ENCODE peak calls at places on chromosomes 1 and 21, in eight cellular contexts. One of them, this sample, is unnamed. For H3K27me3, the result is how much of the 10 kb centered on the place peaks cover.

GRCh38 chr1:221868894-221869293 is 127.0 kb upstream of the DUSP10 start:
- DNase-seq in CD8-positive, alpha-beta T cell: no peak
- DNase-seq in esophagus squamous epithelium: no peak
- DNase-seq in PC-9: peak
- DNase-seq in left ventricle myocardium inferior: no peak
- DNase-seq in neural progenitor cell: no peak
- DNase-seq in A673: no peak
- DNase-seq in pancreas: no peak
- DNase-seq in this sample: peak

GRCh38 chr1:81802601-81803422 is 2.1 kb downstream of the ADGRL2 start:
- DNase-seq in CD8-positive, alpha-beta T cell: no peak
- DNase-seq in esophagus squamous epithelium: no peak
- DNase-seq in PC-9: no peak
- DNase-seq in left ventricle myocardium inferior: peak
- DNase-seq in neural progenitor cell: peak
- DNase-seq in A673: peak
- DNase-seq in pancreas: peak
- DNase-seq in this sample: peak

GRCh38 chr1:198096390-198096789 is 60.4 kb upstream of the NEK7 start:
- DNase-seq in CD8-positive, alpha-beta T cell: no peak
- DNase-seq in esophagus squamous epithelium: no peak
- DNase-seq in PC-9: no peak
- DNase-seq in left ventricle myocardium inferior: no peak
- DNase-seq in neural progenitor cell: peak
- DNase-seq in A673: no peak
- DNase-seq in pancreas: no peak
- DNase-seq in this sample: peak

GRCh38 chr1:151629278-151629677 is 17.4 kb downstream of the SNX27 start:
- DNase-seq in CD8-positive, alpha-beta T cell: no peak
- DNase-seq in esophagus squamous epithelium: no peak
- DNase-seq in PC-9: no peak
- DNase-seq in left ventricle myocardium inferior: no peak
- DNase-seq in neural progenitor cell: no peak
- DNase-seq in A673: no peak
- DNase-seq in pancreas: no peak
- DNase-seq in this sample: no peak

GRCh38 chr1:2406451-2407041 is 5.8 kb downstream of the PEX10 start:
- DNase-seq in CD8-positive, alpha-beta T cell: no peak
- DNase-seq in esophagus squamous epithelium: no peak
- DNase-seq in PC-9: peak
- DNase-seq in left ventricle myocardium inferior: no peak
- DNase-seq in neural progenitor cell: peak
- DNase-seq in A673: no peak
- DNase-seq in pancreas: no peak
- DNase-seq in this sample: no peak

GRCh38 chr1:38045431-38046332 is 911 bp downstream of the POU3F1 start:
- DNase-seq in CD8-positive, alpha-beta T cell: no peak
- DNase-seq in esophagus squamous epithelium: no peak
- DNase-seq in PC-9: no peak
- DNase-seq in left ventricle myocardium inferior: no peak
- DNase-seq in neural progenitor cell: peak
- DNase-seq in A673: peak
- DNase-seq in pancreas: no peak
- DNase-seq in this sample: peak

GRCh38 chr1:19463204-19463803 is 22.0 kb downstream of the CAPZB start:
- DNase-seq in CD8-positive, alpha-beta T cell: peak
- DNase-seq in esophagus squamous epithelium: no peak
- DNase-seq in PC-9: no peak
- DNase-seq in left ventricle myocardium inferior: no peak
- DNase-seq in neural progenitor cell: no peak
- DNase-seq in A673: no peak
- DNase-seq in pancreas: no peak
- DNase-seq in this sample: no peak

GRCh38 chr1:151882466-151882865 is 26.8 kb downstream of the THEM4 start:
- DNase-seq in CD8-positive, alpha-beta T cell: no peak
- DNase-seq in esophagus squamous epithelium: no peak
- DNase-seq in PC-9: no peak
- DNase-seq in left ventricle myocardium inferior: no peak
- DNase-seq in neural progenitor cell: no peak
- DNase-seq in A673: no peak
- DNase-seq in pancreas: no peak
- DNase-seq in this sample: no peak

GRCh38 chr21:43864313-43864805 is 664 bp upstream of the AGPAT3 start:
- DNase-seq in CD8-positive, alpha-beta T cell: peak
- DNase-seq in esophagus squamous epithelium: no peak
- DNase-seq in PC-9: peak
- DNase-seq in left ventricle myocardium inferior: peak
- DNase-seq in neural progenitor cell: peak
- DNase-seq in A673: peak
- DNase-seq in pancreas: peak
- DNase-seq in this sample: peak

GRCh38 chr1:165240486-165240885 is 116.0 kb downstream of the LMX1A start:
- DNase-seq in CD8-positive, alpha-beta T cell: no peak
- DNase-seq in esophagus squamous epithelium: no peak
- DNase-seq in PC-9: no peak
- DNase-seq in left ventricle myocardium inferior: no peak
- DNase-seq in neural progenitor cell: no peak
- DNase-seq in A673: no peak
- DNase-seq in pancreas: no peak
- DNase-seq in this sample: no peak

GRCh38 chr1:165234149-165234548 is 122.4 kb downstream of the LMX1A start:
- DNase-seq in CD8-positive, alpha-beta T cell: no peak
- DNase-seq in esophagus squamous epithelium: no peak
- DNase-seq in PC-9: peak
- DNase-seq in left ventricle myocardium inferior: no peak
- DNase-seq in neural progenitor cell: no peak
- DNase-seq in A673: no peak
- DNase-seq in pancreas: no peak
- DNase-seq in this sample: no peak

GRCh38 chr1:165239873-165240272 is 116.6 kb downstream of the LMX1A start:
- DNase-seq in CD8-positive, alpha-beta T cell: no peak
- DNase-seq in esophagus squamous epithelium: no peak
- DNase-seq in PC-9: no peak
- DNase-seq in left ventricle myocardium inferior: no peak
- DNase-seq in neural progenitor cell: no peak
- DNase-seq in A673: no peak
- DNase-seq in pancreas: no peak
- DNase-seq in this sample: no peak

GRCh38 chr1:165235158-165235776 is 121.2 kb downstream of the LMX1A start:
- DNase-seq in CD8-positive, alpha-beta T cell: no peak
- DNase-seq in esophagus squamous epithelium: no peak
- DNase-seq in PC-9: no peak
- DNase-seq in left ventricle myocardium inferior: no peak
- DNase-seq in neural progenitor cell: peak
- DNase-seq in A673: peak
- DNase-seq in pancreas: peak
- DNase-seq in this sample: no peak

GRCh38 chr1:165235777-165236285 is 120.7 kb downstream of the LMX1A start:
- DNase-seq in CD8-positive, alpha-beta T cell: no peak
- DNase-seq in esophagus squamous epithelium: no peak
- DNase-seq in PC-9: no peak
- DNase-seq in left ventricle myocardium inferior: no peak
- DNase-seq in neural progenitor cell: peak
- DNase-seq in A673: peak
- DNase-seq in pancreas: peak
- DNase-seq in this sample: no peak
- H3K4me3 ChIP-seq in CD8-positive, alpha-beta T cell: no peak
- H3K4me3 ChIP-seq in esophagus squamous epithelium: peak
- H3K4me3 ChIP-seq in PC-9: no peak
- H3K4me3 ChIP-seq in left ventricle myocardium inferior: peak
- H3K4me3 ChIP-seq in neural progenitor cell: peak
- H3K4me3 ChIP-seq in A673: peak
- H3K4me3 ChIP-seq in pancreas: peak
- H3K4me3 ChIP-seq in this sample: no peak

DNA sequence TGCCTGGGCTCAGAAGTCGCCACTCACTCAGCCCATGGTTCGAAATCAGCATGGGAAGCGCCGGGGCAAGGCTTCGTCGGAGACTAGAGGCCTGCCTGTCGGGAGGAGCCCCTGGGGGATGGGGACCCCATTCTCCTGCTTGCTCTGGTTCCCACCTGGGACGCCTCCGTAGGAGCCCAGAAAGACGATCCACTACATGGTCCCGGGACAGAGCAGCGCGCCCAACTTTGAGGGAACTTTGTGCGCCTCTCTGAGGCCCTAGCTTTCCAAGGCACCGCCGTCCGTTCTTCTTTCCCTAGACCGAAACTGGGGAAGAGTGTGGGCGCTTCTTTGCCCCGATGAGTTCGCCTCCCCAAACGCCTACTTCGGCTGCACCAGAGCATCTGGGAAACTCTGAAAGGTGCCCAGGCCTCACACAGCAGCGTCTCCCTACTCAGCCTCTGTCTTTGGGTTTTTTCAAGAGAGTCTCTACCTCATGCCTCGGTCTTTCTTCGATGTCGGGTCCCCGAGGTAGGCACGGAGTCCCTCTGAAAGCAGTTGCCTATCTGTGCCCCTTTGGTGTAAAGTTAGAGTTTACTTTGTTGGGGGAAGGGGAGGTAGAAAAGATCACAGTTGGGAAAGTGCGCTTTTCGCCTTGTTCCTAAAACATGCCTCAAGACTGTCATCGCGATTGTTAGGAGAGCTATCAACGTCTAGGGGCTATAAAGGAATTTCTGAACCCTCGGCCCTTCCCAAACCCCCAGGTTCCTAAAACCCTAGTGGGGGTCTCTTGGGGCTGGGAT is 14.0 kb downstream of the NR5A2 start:
- DNase-seq in CD8-positive, alpha-beta T cell: no peak
- DNase-seq in esophagus squamous epithelium: no peak
- DNase-seq in PC-9: no peak
- DNase-seq in left ventricle myocardium inferior: no peak
- DNase-seq in neural progenitor cell: peak
- DNase-seq in A673: no peak
- DNase-seq in pancreas: no peak
- DNase-seq in this sample: no peak
- H3K27me3 ChIP-seq in CD8-positive, alpha-beta T cell: under half
- H3K27me3 ChIP-seq in esophagus squamous epithelium: under half
- H3K27me3 ChIP-seq in PC-9: under half
- H3K27me3 ChIP-seq in left ventricle myocardium inferior: half or more
- H3K27me3 ChIP-seq in neural progenitor cell: half or more
- H3K27me3 ChIP-seq in A673: half or more
- H3K27me3 ChIP-seq in pancreas: under half
- H3K27me3 ChIP-seq in this sample: half or more

GRCh38 chr1:90356991-90357390 is 360.1 kb downstream of the BARHL2 start:
- DNase-seq in CD8-positive, alpha-beta T cell: no peak
- DNase-seq in esophagus squamous epithelium: no peak
- DNase-seq in PC-9: no peak
- DNase-seq in left ventricle myocardium inferior: no peak
- DNase-seq in neural progenitor cell: no peak
- DNase-seq in A673: no peak
- DNase-seq in pancreas: no peak
- DNase-seq in this sample: no peak

GRCh38 chr1:90359994-90360393 is 357.1 kb downstream of the BARHL2 start:
- DNase-seq in CD8-positive, alpha-beta T cell: no peak
- DNase-seq in esophagus squamous epithelium: no peak
- DNase-seq in PC-9: no peak
- DNase-seq in left ventricle myocardium inferior: no peak
- DNase-seq in neural progenitor cell: no peak
- DNase-seq in A673: no peak
- DNase-seq in pancreas: no peak
- DNase-seq in this sample: no peak

GRCh38 chr1:90358448-90358847 is 358.7 kb downstream of the BARHL2 start:
- DNase-seq in CD8-positive, alpha-beta T cell: no peak
- DNase-seq in esophagus squamous epithelium: no peak
- DNase-seq in PC-9: no peak
- DNase-seq in left ventricle myocardium inferior: no peak
- DNase-seq in neural progenitor cell: no peak
- DNase-seq in A673: no peak
- DNase-seq in pancreas: no peak
- DNase-seq in this sample: no peak

GRCh38 chr1:90356101-90356500 is 361.0 kb downstream of the BARHL2 start:
- DNase-seq in CD8-positive, alpha-beta T cell: no peak
- DNase-seq in esophagus squamous epithelium: no peak
- DNase-seq in PC-9: no peak
- DNase-seq in left ventricle myocardium inferior: no peak
- DNase-seq in neural progenitor cell: no peak
- DNase-seq in A673: no peak
- DNase-seq in pancreas: no peak
- DNase-seq in this sample: no peak

GRCh38 chr1:90357980-90358379 is 359.1 kb downstream of the BARHL2 start:
- DNase-seq in CD8-positive, alpha-beta T cell: no peak
- DNase-seq in esophagus squamous epithelium: no peak
- DNase-seq in PC-9: no peak
- DNase-seq in left ventricle myocardium inferior: no peak
- DNase-seq in neural progenitor cell: no peak
- DNase-seq in A673: peak
- DNase-seq in pancreas: no peak
- DNase-seq in this sample: no peak
- H3K4me3 ChIP-seq in CD8-positive, alpha-beta T cell: no peak
- H3K4me3 ChIP-seq in esophagus squamous epithelium: no peak
- H3K4me3 ChIP-seq in PC-9: no peak
- H3K4me3 ChIP-seq in left ventricle myocardium inferior: no peak
- H3K4me3 ChIP-seq in neural progenitor cell: no peak
- H3K4me3 ChIP-seq in A673: no peak
- H3K4me3 ChIP-seq in pancreas: no peak
- H3K4me3 ChIP-seq in this sample: no peak

GRCh38 chr1:22197644-22198043 is 54.7 kb upstream of the WNT4 start:
- DNase-seq in CD8-positive, alpha-beta T cell: no peak
- DNase-seq in esophagus squamous epithelium: no peak
- DNase-seq in PC-9: no peak
- DNase-seq in left ventricle myocardium inferior: no peak
- DNase-seq in neural progenitor cell: no peak
- DNase-seq in A673: no peak
- DNase-seq in pancreas: no peak
- DNase-seq in this sample: no peak

GRCh38 chr1:22204989-22205913 is 62.4 kb upstream of the WNT4 start:
- DNase-seq in CD8-positive, alpha-beta T cell: no peak
- DNase-seq in esophagus squamous epithelium: no peak
- DNase-seq in PC-9: no peak
- DNase-seq in left ventricle myocardium inferior: no peak
- DNase-seq in neural progenitor cell: no peak
- DNase-seq in A673: no peak
- DNase-seq in pancreas: peak
- DNase-seq in this sample: peak

GRCh38 chr1:22204057-22204840 is 61.4 kb upstream of the WNT4 start:
- DNase-seq in CD8-positive, alpha-beta T cell: no peak
- DNase-seq in esophagus squamous epithelium: no peak
- DNase-seq in PC-9: no peak
- DNase-seq in left ventricle myocardium inferior: no peak
- DNase-seq in neural progenitor cell: no peak
- DNase-seq in A673: no peak
- DNase-seq in pancreas: no peak
- DNase-seq in this sample: no peak

GRCh38 chr1:22203335-22203734 is 60.4 kb upstream of the WNT4 start:
- DNase-seq in CD8-positive, alpha-beta T cell: no peak
- DNase-seq in esophagus squamous epithelium: no peak
- DNase-seq in PC-9: no peak
- DNase-seq in left ventricle myocardium inferior: no peak
- DNase-seq in neural progenitor cell: no peak
- DNase-seq in A673: no peak
- DNase-seq in pancreas: no peak
- DNase-seq in this sample: no peak

DNA sequence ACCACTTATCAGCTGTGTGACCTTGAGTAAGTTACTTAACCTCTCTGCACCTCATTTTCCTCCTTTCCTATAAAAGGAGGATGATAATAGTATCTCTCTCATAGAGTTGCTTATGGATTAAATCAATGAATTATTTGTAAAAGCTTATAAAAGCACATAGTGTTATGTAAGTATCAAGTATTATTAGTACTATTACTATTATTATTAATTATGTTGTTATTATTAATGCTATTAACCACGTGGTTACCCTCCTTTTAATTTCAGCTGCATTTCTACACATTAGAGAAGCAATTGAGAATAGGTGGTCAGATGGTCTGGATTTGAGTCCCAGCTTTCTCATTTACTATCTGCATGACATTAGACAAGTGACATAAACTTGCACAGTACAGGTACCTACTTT is 58.1 kb upstream of the WNT4 start:
- DNase-seq in CD8-positive, alpha-beta T cell: no peak
- DNase-seq in esophagus squamous epithelium: no peak
- DNase-seq in PC-9: no peak
- DNase-seq in left ventricle myocardium inferior: no peak
- DNase-seq in neural progenitor cell: no peak
- DNase-seq in A673: no peak
- DNase-seq in pancreas: no peak
- DNase-seq in this sample: no peak
- H3K27me3 ChIP-seq in CD8-positive, alpha-beta T cell: under half
- H3K27me3 ChIP-seq in esophagus squamous epithelium: under half
- H3K27me3 ChIP-seq in PC-9: under half
- H3K27me3 ChIP-seq in left ventricle myocardium inferior: half or more
- H3K27me3 ChIP-seq in neural progenitor cell: half or more
- H3K27me3 ChIP-seq in A673: under half
- H3K27me3 ChIP-seq in pancreas: under half
- H3K27me3 ChIP-seq in this sample: under half